ENCODE peak calls at places on chromosomes 3 and 15, in five cellular contexts. B is BJ, X is heart left ventricle, L is ascending aorta, D is left ventricle myocardium inferior. S is an unnamed sample.

GRCh38 chr3:72810063-72810462 is 38.2 kb downstream of the SHQ1 start:
- DNase-seq in B (no peak), X (no peak), L (no peak), D (no peak), S (no peak)

GRCh38 chr15:77566092-77566491 is 66.6 kb downstream of the LINGO1 start:
- DNase-seq in B (no peak), X (peak), L (no peak), D (no peak), S (no peak)

GRCh38 chr15:96435841-96436240 is 105.3 kb downstream of the NR2F2 start:
- DNase-seq in B (no peak), X (no peak), L (no peak), D (no peak), S (no peak)

GRCh38 chr3:152302521-152303021 is 33.8 kb downstream of the MBNL1 start:
- DNase-seq in B (peak), X (peak), L (no peak), D (peak), S (no peak)

GRCh38 chr15:37289109-37289765 is 188.9 kb upstream of the MEIS2 start:
- DNase-seq in B (no peak), X (no peak), L (no peak), D (no peak), S (no peak)

GRCh38 chr3:70111381-70111780 is 111.8 kb downstream of the SAMMSON start:
- DNase-seq in B (no peak), X (no peak), L (no peak), D (no peak), S (no peak)

GRCh38 chr3:64440498-64440897 is 215.2 kb upstream of the PRICKLE2 start:
- DNase-seq in B (no peak), X (no peak), L (no peak), D (no peak), S (peak)

GRCh38 chr3:143538577-143538981 is 309.7 kb downstream of the SLC9A9 start:
- DNase-seq in B (peak), X (no peak), L (no peak), D (no peak), S (no peak)

GRCh38 chr3:10371167-10371566 is 50.3 kb upstream of the SEC13 start:
- DNase-seq in B (no peak), X (no peak), L (no peak), D (no peak), S (no peak)

GRCh38 chr3:96813134-96813819 is 1.1 kb upstream of the EPHA6 start:
- DNase-seq in B (no peak), X (peak), L (no peak), D (peak), S (peak)
- H3K4me3 ChIP-seq in B (peak), X (peak), L (peak), D (peak), S (peak)

DNA sequence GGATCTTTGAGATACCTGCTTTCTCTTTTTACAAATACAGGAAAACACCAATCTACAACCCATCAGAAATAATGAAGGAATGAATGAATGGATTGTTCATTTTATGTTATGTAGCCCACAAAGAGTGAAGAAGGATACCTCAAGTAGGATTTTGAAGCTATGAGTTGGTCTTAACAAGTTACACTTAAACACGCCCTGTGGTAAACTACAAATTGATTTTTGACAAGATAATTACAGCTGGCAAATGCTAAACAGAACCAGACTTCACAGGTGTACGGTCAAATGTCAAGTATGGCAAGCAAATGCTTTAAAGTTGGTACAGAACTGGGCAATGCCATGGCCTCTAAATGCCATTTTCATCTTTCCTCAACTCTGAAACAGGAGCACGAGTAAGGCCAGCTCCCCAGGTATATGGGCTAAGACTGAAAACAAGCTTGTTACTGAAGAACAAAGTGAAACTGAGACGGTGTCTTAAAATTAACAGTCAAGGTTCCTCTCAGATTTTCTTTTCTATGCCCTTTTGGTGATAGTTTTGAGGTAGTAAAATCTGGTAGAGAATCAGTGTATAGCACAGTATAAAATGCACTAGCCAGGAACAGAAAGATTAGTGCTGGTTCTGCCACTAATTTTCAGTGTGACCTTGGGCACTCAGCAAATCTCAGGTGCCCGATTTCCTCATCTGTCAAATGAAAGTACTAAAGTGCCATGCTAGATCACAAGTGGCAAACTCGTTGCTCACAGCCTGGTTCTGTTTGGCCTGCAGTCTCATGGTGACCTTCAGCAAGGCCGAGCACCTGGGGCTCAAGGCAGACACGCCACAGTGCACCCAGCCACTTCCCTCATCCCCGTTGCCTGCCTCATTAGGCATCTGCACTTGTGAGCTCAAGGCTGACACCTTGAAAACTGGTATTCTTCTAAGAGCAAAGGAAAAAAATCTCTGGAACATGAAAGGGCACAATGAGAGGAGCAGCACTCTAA is 9.5 kb downstream of the RUVBL1 start:
- DNase-seq in B (no peak), X (peak), L (no peak), D (no peak), S (no peak)
- H3K4me3 ChIP-seq in B (no peak), X (no peak), L (no peak), D (no peak), S (no peak)

GRCh38 chr15:80560601-80561025 is 134.5 kb upstream of the ABHD17C start:
- DNase-seq in B (no peak), X (no peak), L (no peak), D (no peak), S (no peak)
- H3K4me3 ChIP-seq in B (no peak), X (no peak), L (no peak), D (no peak), S (no peak)

DNA sequence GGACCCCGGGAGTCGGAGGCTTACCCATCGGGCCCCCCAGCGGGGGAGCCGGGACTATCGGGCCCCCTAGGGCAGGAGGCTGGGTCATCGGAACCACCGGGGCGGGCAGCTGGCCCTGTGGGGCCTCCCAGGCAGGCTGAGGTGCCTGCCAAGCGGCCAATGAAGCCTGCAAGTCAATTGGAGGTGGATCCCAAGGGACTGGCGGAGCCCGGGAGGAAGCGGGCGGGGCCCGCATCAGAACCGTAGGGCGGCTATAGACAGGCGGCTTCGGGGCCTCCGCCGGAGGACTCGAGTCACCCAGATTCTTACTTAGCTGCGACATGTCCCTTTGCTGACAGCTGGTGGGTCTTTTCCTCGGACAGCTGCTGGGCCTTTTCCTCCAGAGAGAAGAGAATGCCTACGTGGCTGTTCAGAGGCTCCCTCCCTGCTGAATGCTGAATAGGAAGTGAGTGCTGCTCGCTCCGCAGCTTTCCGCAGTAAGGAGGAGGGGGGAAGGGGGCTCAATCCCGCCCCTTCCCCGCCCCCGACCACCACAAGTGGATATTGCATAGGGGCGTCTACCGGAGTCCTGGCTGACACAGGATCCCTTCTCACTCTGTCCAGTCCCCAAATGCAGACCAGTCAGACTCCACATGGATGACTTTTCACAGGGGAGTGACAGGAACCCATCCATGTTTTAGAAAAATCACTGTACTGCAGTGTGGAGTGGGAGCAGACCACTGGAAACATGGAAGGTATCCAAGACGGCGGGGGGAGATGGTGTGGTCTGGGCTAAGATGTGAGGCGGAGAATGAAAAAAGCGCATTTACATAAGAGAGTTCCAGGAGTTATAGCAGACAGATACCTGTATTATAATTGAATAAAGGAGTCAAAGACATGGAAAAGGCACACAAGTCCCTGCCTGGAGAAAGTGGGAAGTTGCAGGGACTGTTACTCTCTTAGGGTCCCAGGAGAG is at the start of gene MAGEL2:
- DNase-seq in B (no peak), X (no peak), L (no peak), D (no peak), S (no peak)
- H3K4me3 ChIP-seq in B (peak), X (peak), L (peak), D (peak), S (no peak)

DNA sequence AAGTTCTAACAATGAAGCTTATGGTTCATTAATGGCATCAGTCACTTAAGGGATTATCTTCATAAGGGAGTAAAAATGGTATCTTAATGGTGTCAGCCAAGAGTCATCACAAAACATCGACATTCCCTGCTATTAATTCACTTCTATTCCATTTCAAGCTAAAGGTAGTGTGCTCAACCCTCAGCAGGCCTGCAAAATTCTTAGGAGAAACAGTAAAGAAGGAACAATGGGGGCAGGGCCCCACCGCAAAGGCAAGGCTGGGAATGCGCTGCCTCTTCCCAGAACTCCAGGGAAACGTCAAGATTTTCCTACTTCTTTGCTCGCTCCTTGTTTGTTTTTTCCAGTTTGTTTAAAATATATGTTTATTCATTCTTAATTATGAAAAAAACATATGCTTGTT is 187.3 kb upstream of the TSC22D2 start:
- DNase-seq in B (no peak), X (no peak), L (no peak), D (no peak), S (no peak)
- H3K4me3 ChIP-seq in B (peak), X (peak), L (peak), D (peak), S (peak)

DNA sequence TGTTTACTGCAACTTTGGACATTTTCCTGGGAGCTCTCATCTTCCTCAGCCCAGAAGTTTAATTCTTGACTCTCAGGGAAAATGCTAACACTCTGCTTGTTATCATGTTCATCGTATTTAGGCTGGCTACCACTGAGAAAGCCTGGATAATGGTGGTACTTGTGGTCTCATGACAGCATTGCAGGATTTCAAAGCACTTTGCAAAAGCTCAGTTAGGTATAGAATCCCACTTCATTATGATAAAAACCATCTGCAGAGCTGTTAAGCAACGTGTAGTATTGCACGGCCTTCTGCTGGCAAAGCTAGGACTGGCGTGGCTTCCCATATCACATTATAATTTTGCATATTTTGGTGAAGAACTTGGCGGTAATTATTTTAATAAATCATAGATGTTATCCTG is 8.9 kb downstream of the RAB8B start:
- DNase-seq in B (no peak), X (no peak), L (no peak), D (no peak), S (no peak)
- H3K4me3 ChIP-seq in B (no peak), X (no peak), L (no peak), D (no peak), S (no peak)

DNA sequence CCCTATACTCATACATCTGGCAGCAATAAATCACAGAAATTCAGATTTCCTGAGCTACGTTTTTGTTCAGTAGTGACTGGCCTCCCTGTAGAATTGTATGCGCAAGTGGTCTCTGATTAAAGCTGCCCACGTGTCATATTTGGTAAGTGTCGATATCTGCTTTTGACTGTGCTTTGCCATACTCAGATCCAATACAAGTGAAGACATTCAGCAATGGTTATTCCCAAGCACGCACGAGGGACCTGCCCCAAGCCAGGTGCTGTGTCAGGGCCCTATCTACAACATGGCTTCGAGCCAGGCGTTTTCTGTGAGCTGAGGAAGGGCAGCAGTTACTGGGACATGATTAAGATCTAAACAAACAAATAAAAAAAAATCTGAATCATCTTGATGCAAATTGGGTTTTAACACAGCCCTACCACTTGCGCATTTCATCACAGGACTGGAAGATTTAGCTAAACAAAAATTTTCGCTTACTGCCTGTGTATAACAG is 47.2 kb upstream of the ICE2 start:
- DNase-seq in B (no peak), X (peak), L (no peak), D (no peak), S (no peak)
- H3K4me3 ChIP-seq in B (no peak), X (no peak), L (no peak), D (no peak), S (no peak)